ENCODE peak calls at places on chromosome 2, in eight cellular contexts. One of them, this sample, is unnamed. For H3K36me3 and H3K9me2, the result is how much of the 10 kb centered on the place peaks cover.

GRCh38 chr2:47196499-47196898 is 41.4 kb upstream of the STPG4 start:
- DNase-seq in PC-3: no peak
- DNase-seq in Karpas-422: no peak
- DNase-seq in HCT116: no peak
- DNase-seq in GM23248: no peak
- DNase-seq in hepatocyte: no peak
- DNase-seq in OCI-LY7: no peak
- DNase-seq in SK-N-SH: no peak
- DNase-seq in this sample: no peak

GRCh38 chr2:11698009-11698922 is 28.3 kb upstream of the NTSR2 start:
- DNase-seq in PC-3: peak
- DNase-seq in Karpas-422: no peak
- DNase-seq in HCT116: no peak
- DNase-seq in GM23248: peak
- DNase-seq in hepatocyte: peak
- DNase-seq in OCI-LY7: no peak
- DNase-seq in SK-N-SH: no peak
- DNase-seq in this sample: no peak

GRCh38 chr2:16023663-16024360 is 83.5 kb downstream of the MYCN start:
- DNase-seq in PC-3: no peak
- DNase-seq in Karpas-422: no peak
- DNase-seq in HCT116: no peak
- DNase-seq in GM23248: no peak
- DNase-seq in hepatocyte: no peak
- DNase-seq in OCI-LY7: no peak
- DNase-seq in SK-N-SH: no peak
- DNase-seq in this sample: no peak

GRCh38 chr2:109467701-109468100 is 146.1 kb downstream of the SEPTIN10 start:
- DNase-seq in PC-3: no peak
- DNase-seq in Karpas-422: peak
- DNase-seq in HCT116: no peak
- DNase-seq in GM23248: no peak
- DNase-seq in hepatocyte: no peak
- DNase-seq in OCI-LY7: no peak
- DNase-seq in SK-N-SH: peak
- DNase-seq in this sample: no peak

GRCh38 chr2:202681688-202682205 is 47.0 kb downstream of the FAM117B start:
- DNase-seq in PC-3: peak
- DNase-seq in Karpas-422: no peak
- DNase-seq in HCT116: no peak
- DNase-seq in GM23248: no peak
- DNase-seq in hepatocyte: no peak
- DNase-seq in OCI-LY7: no peak
- DNase-seq in SK-N-SH: no peak
- DNase-seq in this sample: no peak

GRCh38 chr2:65070172-65070830 is 14.1 kb downstream of the CEP68 start:
- DNase-seq in PC-3: peak
- DNase-seq in Karpas-422: no peak
- DNase-seq in HCT116: peak
- DNase-seq in GM23248: peak
- DNase-seq in hepatocyte: peak
- DNase-seq in OCI-LY7: peak
- DNase-seq in SK-N-SH: no peak
- DNase-seq in this sample: no peak

GRCh38 chr2:217980591-217980990 is 22.2 kb downstream of the TNS1 start:
- DNase-seq in PC-3: no peak
- DNase-seq in Karpas-422: no peak
- DNase-seq in HCT116: no peak
- DNase-seq in GM23248: no peak
- DNase-seq in hepatocyte: no peak
- DNase-seq in OCI-LY7: no peak
- DNase-seq in SK-N-SH: no peak
- DNase-seq in this sample: no peak

GRCh38 chr2:109402180-109402579 is 211.6 kb downstream of the SEPTIN10 start:
- DNase-seq in PC-3: no peak
- DNase-seq in Karpas-422: no peak
- DNase-seq in HCT116: no peak
- DNase-seq in GM23248: no peak
- DNase-seq in hepatocyte: no peak
- DNase-seq in OCI-LY7: no peak
- DNase-seq in SK-N-SH: no peak
- DNase-seq in this sample: no peak

GRCh38 chr2:67984600-67984999 is 78.2 kb downstream of the C1D start:
- DNase-seq in PC-3: peak
- DNase-seq in Karpas-422: no peak
- DNase-seq in HCT116: no peak
- DNase-seq in GM23248: peak
- DNase-seq in hepatocyte: no peak
- DNase-seq in OCI-LY7: no peak
- DNase-seq in SK-N-SH: no peak
- DNase-seq in this sample: no peak

GRCh38 chr2:46376586-46377286 is 79.5 kb downstream of the EPAS1 start:
- DNase-seq in PC-3: no peak
- DNase-seq in Karpas-422: no peak
- DNase-seq in HCT116: no peak
- DNase-seq in GM23248: no peak
- DNase-seq in hepatocyte: no peak
- DNase-seq in OCI-LY7: no peak
- DNase-seq in SK-N-SH: no peak
- DNase-seq in this sample: no peak

GRCh38 chr2:56185582-56186046 is 1.8 kb downstream of the CCDC85A start:
- DNase-seq in PC-3: peak
- DNase-seq in Karpas-422: no peak
- DNase-seq in HCT116: no peak
- DNase-seq in GM23248: peak
- DNase-seq in hepatocyte: peak
- DNase-seq in OCI-LY7: no peak
- DNase-seq in SK-N-SH: no peak
- DNase-seq in this sample: no peak

GRCh38 chr2:144533221-144533620 is 13.3 kb upstream of the ZEB2 start:
- DNase-seq in PC-3: no peak
- DNase-seq in Karpas-422: no peak
- DNase-seq in HCT116: no peak
- DNase-seq in GM23248: no peak
- DNase-seq in hepatocyte: no peak
- DNase-seq in OCI-LY7: no peak
- DNase-seq in SK-N-SH: no peak
- DNase-seq in this sample: no peak

GRCh38 chr2:176291768-176292393 is 22.6 kb downstream of the MTX2 start:
- DNase-seq in PC-3: peak
- DNase-seq in Karpas-422: no peak
- DNase-seq in HCT116: no peak
- DNase-seq in GM23248: no peak
- DNase-seq in hepatocyte: no peak
- DNase-seq in OCI-LY7: no peak
- DNase-seq in SK-N-SH: no peak
- DNase-seq in this sample: no peak

GRCh38 chr2:64960819-64961218 is 28.4 kb upstream of the SLC1A4 start:
- DNase-seq in PC-3: no peak
- DNase-seq in Karpas-422: no peak
- DNase-seq in HCT116: no peak
- DNase-seq in GM23248: no peak
- DNase-seq in hepatocyte: no peak
- DNase-seq in OCI-LY7: no peak
- DNase-seq in SK-N-SH: no peak
- DNase-seq in this sample: no peak

GRCh38 chr2:70226781-70227180 is 21.6 kb downstream of the TIA1 start:
- DNase-seq in PC-3: no peak
- DNase-seq in Karpas-422: no peak
- DNase-seq in HCT116: no peak
- DNase-seq in GM23248: no peak
- DNase-seq in hepatocyte: no peak
- DNase-seq in OCI-LY7: no peak
- DNase-seq in SK-N-SH: no peak
- DNase-seq in this sample: no peak

GRCh38 chr2:28662468-28663095 is 89.0 kb upstream of the PPP1CB start:
- DNase-seq in PC-3: peak
- DNase-seq in Karpas-422: no peak
- DNase-seq in HCT116: no peak
- DNase-seq in GM23248: peak
- DNase-seq in hepatocyte: peak
- DNase-seq in OCI-LY7: no peak
- DNase-seq in SK-N-SH: no peak
- DNase-seq in this sample: no peak

GRCh38 chr2:239956818-239957261 is 68.3 kb downstream of the NDUFA10 start:
- DNase-seq in PC-3: no peak
- DNase-seq in Karpas-422: no peak
- DNase-seq in HCT116: no peak
- DNase-seq in GM23248: no peak
- DNase-seq in hepatocyte: no peak
- DNase-seq in OCI-LY7: no peak
- DNase-seq in SK-N-SH: no peak
- DNase-seq in this sample: no peak

GRCh38 chr2:72104821-72105588 is 42.7 kb downstream of the CYP26B1 start:
- DNase-seq in PC-3: no peak
- DNase-seq in Karpas-422: no peak
- DNase-seq in HCT116: no peak
- DNase-seq in GM23248: no peak
- DNase-seq in hepatocyte: no peak
- DNase-seq in OCI-LY7: no peak
- DNase-seq in SK-N-SH: no peak
- DNase-seq in this sample: no peak

DNA sequence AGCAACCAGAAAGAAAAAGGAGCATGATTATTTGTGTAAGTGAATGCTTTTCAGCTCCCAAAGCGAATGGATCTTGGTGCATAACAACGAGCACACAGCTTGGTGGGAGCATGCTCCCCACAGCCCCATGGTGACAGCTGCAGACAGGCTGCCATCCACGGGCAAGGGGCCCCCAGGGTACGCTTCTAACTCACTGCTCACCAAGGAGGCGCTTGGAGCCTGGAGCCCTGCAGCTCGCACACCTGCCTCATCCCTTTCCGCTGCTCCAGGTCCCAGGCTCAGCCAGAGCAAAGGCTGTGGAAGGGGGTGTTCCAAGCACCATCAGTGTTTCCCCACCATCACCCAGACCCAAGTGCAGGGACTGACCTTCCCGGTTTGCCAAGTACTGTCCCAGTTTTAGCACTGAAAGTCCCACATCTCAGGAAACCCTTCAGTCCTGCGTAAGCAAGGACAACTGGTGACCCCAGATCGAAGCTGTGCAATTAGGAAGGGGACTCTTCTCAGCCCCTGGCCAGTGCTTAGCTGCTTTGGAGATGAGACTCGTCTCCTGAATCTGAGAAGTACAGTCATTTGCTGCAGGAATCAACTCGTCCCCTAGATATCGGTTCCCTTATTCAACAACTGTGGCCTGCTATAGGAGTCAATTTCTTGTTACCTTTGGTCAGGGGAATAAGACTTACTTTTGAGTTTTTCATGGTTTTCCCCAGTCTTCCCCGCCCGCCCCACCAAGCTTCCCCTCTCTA is 50.0 kb upstream of the ATG16L1 start:
- DNase-seq in PC-3: no peak
- DNase-seq in Karpas-422: no peak
- DNase-seq in HCT116: no peak
- DNase-seq in GM23248: no peak
- DNase-seq in hepatocyte: no peak
- DNase-seq in OCI-LY7: no peak
- DNase-seq in SK-N-SH: no peak
- DNase-seq in this sample: no peak
- H3K36me3 ChIP-seq in PC-3: under half
- H3K36me3 ChIP-seq in Karpas-422: under half
- H3K36me3 ChIP-seq in HCT116: under half
- H3K36me3 ChIP-seq in GM23248: under half
- H3K36me3 ChIP-seq in hepatocyte: under half
- H3K36me3 ChIP-seq in OCI-LY7: under half
- H3K36me3 ChIP-seq in SK-N-SH: under half
- H3K36me3 ChIP-seq in this sample: under half

GRCh38 chr2:7989823-7990222 is 692.0 kb upstream of the ID2 start:
- DNase-seq in PC-3: no peak
- DNase-seq in Karpas-422: no peak
- DNase-seq in HCT116: no peak
- DNase-seq in GM23248: no peak
- DNase-seq in hepatocyte: no peak
- DNase-seq in OCI-LY7: no peak
- DNase-seq in SK-N-SH: no peak
- DNase-seq in this sample: no peak
- H3K9me2 ChIP-seq in PC-3: under half
- H3K9me2 ChIP-seq in Karpas-422: under half
- H3K9me2 ChIP-seq in HCT116: under half
- H3K9me2 ChIP-seq in GM23248: under half
- H3K9me2 ChIP-seq in hepatocyte: under half
- H3K9me2 ChIP-seq in OCI-LY7: under half
- H3K9me2 ChIP-seq in SK-N-SH: under half
- H3K9me2 ChIP-seq in this sample: under half

DNA sequence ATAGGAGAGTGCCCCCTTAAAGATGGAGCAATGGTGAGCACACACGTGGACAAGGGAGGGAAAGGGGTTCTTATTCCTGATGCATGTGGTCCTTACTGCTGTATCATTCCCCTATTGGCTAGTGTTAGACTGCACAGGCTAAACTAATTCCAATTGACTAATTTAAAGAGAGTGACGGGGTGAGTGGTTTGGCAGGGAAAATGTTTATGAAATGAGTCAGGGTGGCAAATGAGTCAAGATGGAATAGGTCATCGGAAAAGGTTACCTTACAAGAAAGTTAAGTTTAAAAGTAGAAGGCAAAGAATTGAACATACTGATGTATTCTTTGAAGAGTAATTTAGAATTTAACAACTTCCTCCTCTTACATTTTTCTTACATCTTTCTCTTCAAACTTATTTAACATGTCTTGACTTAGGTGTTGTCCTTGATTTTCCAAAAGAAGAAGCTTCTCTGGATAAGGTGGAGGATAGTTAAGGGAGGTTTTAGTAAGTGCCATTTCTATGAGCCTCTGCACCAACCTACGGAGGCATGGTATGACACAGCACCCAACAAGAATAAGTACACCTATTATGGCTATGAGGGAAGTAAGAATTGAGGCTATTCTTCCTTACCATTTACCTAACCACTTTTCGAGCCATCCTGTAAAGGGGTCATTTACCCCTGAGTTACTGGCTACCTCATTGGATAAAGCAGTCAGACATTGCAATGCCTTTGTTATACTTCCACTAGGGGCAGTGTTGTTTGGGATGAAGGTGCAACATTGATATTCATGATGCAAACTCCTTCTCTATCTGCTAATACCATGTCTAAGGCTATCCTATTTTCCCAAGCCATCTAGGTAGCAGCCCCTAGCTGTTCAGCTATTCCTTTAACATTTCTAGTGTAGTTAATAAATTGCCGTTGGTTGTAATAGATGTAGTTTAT is 1345.8 kb upstream of the LRRTM1 start:
- DNase-seq in PC-3: peak
- DNase-seq in Karpas-422: no peak
- DNase-seq in HCT116: peak
- DNase-seq in GM23248: peak
- DNase-seq in hepatocyte: no peak
- DNase-seq in OCI-LY7: no peak
- DNase-seq in SK-N-SH: no peak
- DNase-seq in this sample: peak
- H3K27ac ChIP-seq in PC-3: peak
- H3K27ac ChIP-seq in Karpas-422: no peak
- H3K27ac ChIP-seq in HCT116: peak
- H3K27ac ChIP-seq in GM23248: no peak
- H3K27ac ChIP-seq in hepatocyte: no peak
- H3K27ac ChIP-seq in OCI-LY7: no peak
- H3K27ac ChIP-seq in SK-N-SH: no peak
- H3K27ac ChIP-seq in this sample: no peak

DNA sequence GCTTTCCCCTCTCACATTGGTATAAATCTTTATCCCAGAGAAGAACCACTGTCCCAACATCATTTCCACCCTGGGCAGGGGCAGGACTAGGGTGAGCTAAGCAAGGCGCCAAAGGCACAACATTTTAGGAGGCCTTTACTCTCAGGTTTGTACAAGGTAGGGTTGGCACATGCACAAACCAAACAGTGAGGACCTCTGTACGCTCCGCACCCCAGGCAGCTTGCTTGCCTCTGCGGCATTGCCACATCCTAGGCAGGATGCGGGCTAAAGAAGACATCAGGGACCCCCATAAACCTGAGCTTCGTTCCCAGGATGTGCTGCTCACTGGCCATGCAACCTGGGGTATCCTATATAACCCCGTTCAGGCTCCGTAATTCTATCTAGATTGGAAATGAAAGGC is 128.1 kb upstream of the DAPL1 start:
- DNase-seq in PC-3: no peak
- DNase-seq in Karpas-422: no peak
- DNase-seq in HCT116: no peak
- DNase-seq in GM23248: no peak
- DNase-seq in hepatocyte: no peak
- DNase-seq in OCI-LY7: no peak
- DNase-seq in SK-N-SH: no peak
- DNase-seq in this sample: no peak
- H3K36me3 ChIP-seq in PC-3: under half
- H3K36me3 ChIP-seq in Karpas-422: under half
- H3K36me3 ChIP-seq in HCT116: under half
- H3K36me3 ChIP-seq in GM23248: under half
- H3K36me3 ChIP-seq in hepatocyte: under half
- H3K36me3 ChIP-seq in OCI-LY7: under half
- H3K36me3 ChIP-seq in SK-N-SH: under half
- H3K36me3 ChIP-seq in this sample: under half